ENCODE peak calls at places on chromosomes 12 and 14, in four cellular contexts. One of them, this sample, is unnamed.

GRCh38 chr12:132426349-132427176 is 63.4 kb upstream of the FBRSL1 start:
- DNase-seq in K562: no peak
- DNase-seq in A549: no peak
- DNase-seq in GM12878: no peak
- DNase-seq in this sample: peak

GRCh38 chr12:1660304-1661187 is 30.3 kb upstream of the ADIPOR2 start:
- DNase-seq in K562: no peak
- DNase-seq in GM12878: no peak
- DNase-seq in A549: no peak
- DNase-seq in this sample: peak

GRCh38 chr12:2904260-2904659 is 13.6 kb downstream of the TULP3 start:
- DNase-seq in A549: no peak
- DNase-seq in GM12878: no peak
- DNase-seq in K562: no peak
- DNase-seq in this sample: no peak

GRCh38 chr14:63614964-63615363 is 26.7 kb downstream of the WDR89 start:
- DNase-seq in GM12878: no peak
- DNase-seq in A549: no peak
- DNase-seq in K562: no peak
- DNase-seq in this sample: no peak

GRCh38 chr12:74871817-74872216 is 334.2 kb downstream of the ATXN7L3B start:
- DNase-seq in GM12878: no peak
- DNase-seq in K562: no peak
- DNase-seq in A549: no peak
- DNase-seq in this sample: no peak

GRCh38 chr12:81170072-81170471 is 92.2 kb downstream of the ACSS3 start:
- DNase-seq in GM12878: no peak
- DNase-seq in K562: no peak
- DNase-seq in A549: no peak
- DNase-seq in this sample: no peak

GRCh38 chr12:47124451-47124850 is 44.7 kb upstream of the AMIGO2 start:
- DNase-seq in A549: no peak
- DNase-seq in K562: no peak
- DNase-seq in GM12878: no peak
- DNase-seq in this sample: no peak

GRCh38 chr14:100770605-100771120 is 44.0 kb downstream of the DLK1 start:
- DNase-seq in A549: no peak
- DNase-seq in GM12878: no peak
- DNase-seq in K562: peak
- DNase-seq in this sample: no peak

GRCh38 chr12:91608562-91608961 is 425.9 kb upstream of the DCN start:
- DNase-seq in K562: no peak
- DNase-seq in GM12878: no peak
- DNase-seq in A549: no peak
- DNase-seq in this sample: no peak

GRCh38 chr14:54570047-54570446 is 3.1 kb downstream of the SAMD4A start:
- DNase-seq in GM12878: no peak
- DNase-seq in K562: no peak
- DNase-seq in A549: no peak
- DNase-seq in this sample: no peak

GRCh38 chr12:94565683-94566082 is 84.7 kb downstream of the TMCC3 start:
- DNase-seq in GM12878: no peak
- DNase-seq in A549: no peak
- DNase-seq in K562: no peak
- DNase-seq in this sample: no peak

GRCh38 chr12:115273446-115273845 is 589.5 kb upstream of the TBX3 start:
- DNase-seq in A549: no peak
- DNase-seq in GM12878: no peak
- DNase-seq in K562: no peak
- DNase-seq in this sample: no peak

GRCh38 chr12:27272375-27273028 is 28.4 kb downstream of the STK38L start:
- DNase-seq in A549: no peak
- DNase-seq in GM12878: no peak
- DNase-seq in K562: no peak
- DNase-seq in this sample: peak

GRCh38 chr14:102899516-102899900 is 23.0 kb upstream of the AMN start:
- DNase-seq in GM12878: no peak
- DNase-seq in K562: no peak
- DNase-seq in A549: no peak
- DNase-seq in this sample: no peak

GRCh38 chr14:102900631-102901571 is 21.6 kb upstream of the AMN start:
- DNase-seq in GM12878: no peak
- DNase-seq in A549: no peak
- DNase-seq in K562: no peak
- DNase-seq in this sample: no peak

GRCh38 chr14:102897299-102898027 is 25.0 kb upstream of the AMN start:
- DNase-seq in GM12878: no peak
- DNase-seq in A549: no peak
- DNase-seq in K562: no peak
- DNase-seq in this sample: no peak

GRCh38 chr14:102898298-102898697 is 24.2 kb upstream of the AMN start:
- DNase-seq in A549: no peak
- DNase-seq in K562: no peak
- DNase-seq in GM12878: no peak
- DNase-seq in this sample: no peak

GRCh38 chr14:102898776-102899515 is 23.5 kb upstream of the AMN start:
- DNase-seq in GM12878: peak
- DNase-seq in K562: no peak
- DNase-seq in A549: no peak
- DNase-seq in this sample: no peak
- TF ChIP-seq CHD4 in GM12878: no peak
- TF ChIP-seq CHD4 in K562: no peak
- TF ChIP-seq CHD4 in A549: no peak
- TF ChIP-seq CHD4 in this sample: no peak

GRCh38 chr12:6919588-6919987 is 5.2 kb downstream of the ENO2 start:
- DNase-seq in K562: no peak
- DNase-seq in GM12878: no peak
- DNase-seq in A549: no peak
- DNase-seq in this sample: no peak
- TF ChIP-seq CHD4 in K562: no peak
- TF ChIP-seq CHD4 in GM12878: no peak
- TF ChIP-seq CHD4 in A549: no peak
- TF ChIP-seq CHD4 in this sample: no peak

DNA sequence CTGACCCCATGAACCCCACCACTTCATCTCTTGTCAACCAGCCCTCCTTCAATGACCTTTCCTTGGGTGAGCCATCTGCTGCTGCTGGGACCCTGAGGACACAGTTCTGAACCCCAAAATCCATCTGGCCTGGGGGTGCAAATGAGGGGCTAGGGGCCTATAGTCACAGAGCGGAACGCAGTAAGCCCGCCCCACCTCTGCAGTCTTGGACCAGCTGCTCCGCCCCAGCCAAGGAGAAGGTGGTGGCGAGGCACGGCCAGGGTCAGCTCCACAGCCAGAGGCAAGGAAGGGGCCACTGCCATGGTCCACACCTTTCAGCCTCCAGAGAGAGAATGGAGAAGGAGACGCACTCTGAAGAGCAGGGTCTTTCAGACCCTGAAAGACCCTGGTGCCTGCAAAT is 5.1 kb downstream of the TMEM179 start:
- DNase-seq in GM12878: no peak
- DNase-seq in K562: no peak
- DNase-seq in A549: no peak
- DNase-seq in this sample: no peak
- TF ChIP-seq CHD4 in GM12878: no peak
- TF ChIP-seq CHD4 in K562: no peak
- TF ChIP-seq CHD4 in A549: no peak
- TF ChIP-seq CHD4 in this sample: no peak

DNA sequence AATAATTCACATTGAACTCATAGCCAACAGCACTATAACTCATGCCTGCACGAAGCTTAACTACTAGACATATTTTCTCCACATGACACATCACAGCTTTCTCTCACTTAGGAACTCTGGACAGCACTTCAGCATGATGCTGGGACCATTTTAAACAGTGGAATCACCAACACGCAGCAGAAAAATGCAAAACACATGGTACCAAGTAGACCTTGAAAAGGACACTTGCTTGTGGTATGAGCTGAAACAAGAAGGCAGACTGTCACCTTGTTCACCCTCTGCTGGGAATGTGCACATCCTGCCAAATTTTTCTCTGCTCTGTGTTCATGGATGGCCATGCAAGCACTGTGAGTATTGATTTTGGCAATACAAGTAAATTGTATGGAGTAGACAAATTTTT is 34.8 kb upstream of the CD9 start:
- DNase-seq in K562: no peak
- DNase-seq in GM12878: no peak
- DNase-seq in A549: no peak
- DNase-seq in this sample: no peak
- TF ChIP-seq CHD4 in K562: no peak
- TF ChIP-seq CHD4 in GM12878: no peak
- TF ChIP-seq CHD4 in A549: no peak
- TF ChIP-seq CHD4 in this sample: no peak

GRCh38 chr12:117143008-117143532 is 43.9 kb upstream of the TESC start:
- DNase-seq in A549: peak
- DNase-seq in GM12878: no peak
- DNase-seq in K562: no peak
- DNase-seq in this sample: peak
- TF ChIP-seq CHD4 in A549: no peak
- TF ChIP-seq CHD4 in GM12878: no peak
- TF ChIP-seq CHD4 in K562: no peak
- TF ChIP-seq CHD4 in this sample: no peak

GRCh38 chr12:42090899-42091298 is 53.8 kb downstream of the GXYLT1 start:
- DNase-seq in A549: no peak
- DNase-seq in GM12878: no peak
- DNase-seq in K562: no peak
- DNase-seq in this sample: no peak
- TF ChIP-seq CHD4 in A549: no peak
- TF ChIP-seq CHD4 in GM12878: no peak
- TF ChIP-seq CHD4 in K562: no peak
- TF ChIP-seq CHD4 in this sample: no peak

DNA sequence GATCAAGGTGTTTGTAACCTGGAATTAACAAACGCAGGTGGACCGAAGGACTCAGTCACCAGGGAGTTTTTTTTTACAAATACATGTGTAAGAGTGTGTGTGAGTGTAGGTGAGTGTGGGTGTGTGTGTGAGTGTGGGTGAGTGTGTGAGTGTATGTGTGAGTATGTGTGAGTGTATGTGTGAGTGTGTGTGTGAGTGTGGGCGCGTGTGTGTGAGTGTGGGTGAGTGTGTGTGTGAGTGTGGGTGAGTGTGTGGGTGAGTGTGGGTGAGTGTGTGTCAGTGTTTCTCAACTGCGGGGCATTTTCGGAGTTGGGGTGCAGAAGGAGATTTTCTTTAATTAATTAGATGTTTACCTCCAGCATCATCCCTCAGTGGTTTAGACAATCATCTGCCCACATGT is 1178.8 kb downstream of the VRK1 start:
- DNase-seq in A549: no peak
- DNase-seq in K562: no peak
- DNase-seq in GM12878: no peak
- DNase-seq in this sample: no peak
- TF ChIP-seq CHD4 in A549: no peak
- TF ChIP-seq CHD4 in K562: no peak
- TF ChIP-seq CHD4 in GM12878: no peak
- TF ChIP-seq CHD4 in this sample: no peak